ENCODE peak calls at places on chromosomes 16 and 17, in eight cellular contexts. E, G, L, B, M, Y, I and W are unnamed samples.

GRCh38 chr16:88702364-88703210 is 3.6 kb downstream of the RNF166 start:
- DNase-seq in E (no peak), G (no peak), L (no peak), B (peak), M (no peak), Y (no peak), I (no peak), W (no peak)

GRCh38 chr17:83204230-83204725 is 124.9 kb downstream of the METRNL start:
- DNase-seq in E (no peak), G (no peak), L (no peak), B (no peak), M (no peak), Y (no peak), I (no peak), W (no peak)

GRCh38 chr17:83028851-83029250 is 50.6 kb upstream of the METRNL start:
- DNase-seq in E (no peak), G (no peak), L (no peak), B (no peak), M (no peak), Y (no peak), I (no peak), W (peak)

GRCh38 chr17:81329927-81330883 is 35.1 kb upstream of the SLC38A10 start:
- DNase-seq in E (no peak), G (peak), L (no peak), B (no peak), M (no peak), Y (peak), I (no peak), W (no peak)

GRCh38 chr17:31052187-31052889 is 42.4 kb upstream of the NF1 start:
- DNase-seq in E (peak), G (no peak), L (peak), B (no peak), M (peak), Y (no peak), I (peak), W (peak)

GRCh38 chr16:46736695-46737094 is 11.4 kb downstream of the MYLK3 start:
- DNase-seq in E (no peak), G (peak), L (no peak), B (no peak), M (no peak), Y (no peak), I (no peak), W (no peak)

GRCh38 chr17:81314410-81315169 is 19.5 kb upstream of the SLC38A10 start:
- DNase-seq in E (no peak), G (no peak), L (no peak), B (no peak), M (no peak), Y (no peak), I (no peak), W (no peak)

GRCh38 chr16:88619859-88620655 is 18.3 kb upstream of the IL17C start:
- DNase-seq in E (no peak), G (no peak), L (peak), B (no peak), M (no peak), Y (no peak), I (no peak), W (no peak)

GRCh38 chr16:31714899-31715504 is 158.6 kb upstream of the ZNF267 start:
- DNase-seq in E (no peak), G (no peak), L (no peak), B (peak), M (no peak), Y (no peak), I (no peak), W (no peak)

GRCh38 chr17:1834378-1835149 is 4.8 kb downstream of the RPA1 start:
- DNase-seq in E (no peak), G (no peak), L (no peak), B (no peak), M (no peak), Y (no peak), I (no peak), W (no peak)

GRCh38 chr16:2970563-2970962 is 1.4 kb downstream of the PAQR4 start:
- DNase-seq in E (no peak), G (no peak), L (no peak), B (no peak), M (no peak), Y (no peak), I (no peak), W (no peak)

GRCh38 chr17:70855401-70856054 is 686.2 kb downstream of the KCNJ2 start:
- DNase-seq in E (no peak), G (no peak), L (peak), B (no peak), M (no peak), Y (peak), I (no peak), W (no peak)

GRCh38 chr17:39791296-39791992 is 53.7 kb downstream of the GRB7 start:
- DNase-seq in E (no peak), G (no peak), L (no peak), B (no peak), M (no peak), Y (no peak), I (no peak), W (no peak)

GRCh38 chr17:2406271-2406902 is 5.5 kb upstream of the MNT start:
- DNase-seq in E (no peak), G (no peak), L (no peak), B (no peak), M (no peak), Y (no peak), I (no peak), W (no peak)

GRCh38 chr16:2154533-2155090 is 970 bp upstream of the TRAF7 start:
- DNase-seq in E (no peak), G (no peak), L (no peak), B (peak), M (peak), Y (peak), I (no peak), W (no peak)

GRCh38 chr17:29590979-29591736 is 1.7 kb upstream of the GIT1 start:
- DNase-seq in E (no peak), G (peak), L (no peak), B (peak), M (no peak), Y (no peak), I (no peak), W (peak)

GRCh38 chr17:75153854-75154194 is 488 bp downstream of the JPT1 start:
- DNase-seq in E (no peak), G (no peak), L (no peak), B (peak), M (no peak), Y (peak), I (no peak), W (peak)

GRCh38 chr17:57090560-57091185 is 5.6 kb downstream of the AKAP1 start:
- DNase-seq in E (no peak), G (no peak), L (no peak), B (no peak), M (no peak), Y (no peak), I (no peak), W (no peak)

GRCh38 chr16:21169249-21169981 is 10.9 kb downstream of the LDAF1 start:
- DNase-seq in E (no peak), G (no peak), L (no peak), B (no peak), M (no peak), Y (no peak), I (no peak), W (no peak)

GRCh38 chr17:17971431-17972125 is 622 bp downstream of the TOM1L2 start:
- DNase-seq in E (peak), G (peak), L (no peak), B (no peak), M (peak), Y (peak), I (no peak), W (peak)

GRCh38 chr16:79437764-79438728 is 162.5 kb downstream of the MAF start:
- DNase-seq in E (no peak), G (peak), L (no peak), B (no peak), M (no peak), Y (no peak), I (no peak), W (no peak)

GRCh38 chr16:15507299-15507958 is 73.0 kb downstream of the BMERB1 start:
- DNase-seq in E (no peak), G (no peak), L (no peak), B (no peak), M (no peak), Y (no peak), I (no peak), W (no peak)
- TF ChIP-seq CTCF in E (no peak), G (no peak), L (no peak), B (no peak), M (no peak), Y (no peak), I (no peak), W (no peak)

GRCh38 chr17:36931697-36932382 is 5.4 kb upstream of the LHX1 start:
- DNase-seq in E (no peak), G (peak), L (no peak), B (no peak), M (no peak), Y (no peak), I (no peak), W (no peak)

GRCh38 chr17:36934144-36934758 is 3.0 kb upstream of the LHX1 start:
- DNase-seq in E (no peak), G (peak), L (no peak), B (no peak), M (no peak), Y (no peak), I (no peak), W (no peak)

GRCh38 chr17:36934759-36935630 is 2.3 kb upstream of the LHX1 start:
- DNase-seq in E (no peak), G (peak), L (no peak), B (no peak), M (no peak), Y (no peak), I (no peak), W (no peak)

GRCh38 chr17:36932383-36933173 is 4.7 kb upstream of the LHX1 start:
- DNase-seq in E (no peak), G (peak), L (no peak), B (no peak), M (no peak), Y (no peak), I (no peak), W (no peak)

GRCh38 chr17:36933174-36934143 is 3.8 kb upstream of the LHX1 start:
- DNase-seq in E (no peak), G (peak), L (no peak), B (no peak), M (no peak), Y (no peak), I (no peak), W (no peak)
- H3K4me3 ChIP-seq in E (no peak), G (no peak), L (no peak), B (no peak), M (no peak), Y (no peak), I (peak), W (no peak)

DNA sequence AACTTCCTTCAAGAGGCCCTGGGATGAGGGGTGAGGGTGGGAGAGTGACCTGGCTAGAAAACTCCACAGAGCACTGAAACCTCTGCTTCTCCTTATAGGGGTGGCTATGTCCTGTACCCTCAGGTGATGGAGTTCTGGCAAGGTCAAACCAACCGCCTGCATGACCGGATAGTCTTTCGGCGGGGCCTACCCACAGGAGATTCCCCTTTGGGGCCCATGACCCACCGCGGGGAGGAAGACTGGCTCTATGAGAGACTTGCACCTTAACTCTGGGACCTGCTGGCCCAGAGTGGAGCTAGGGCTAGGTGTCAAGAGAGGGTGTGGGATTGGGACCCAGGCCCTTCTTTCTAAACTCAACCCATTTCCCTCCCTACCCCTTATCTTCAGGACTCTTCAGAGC is 5.1 kb downstream of the PNPO start:
- DNase-seq in E (no peak), G (no peak), L (no peak), B (no peak), M (no peak), Y (no peak), I (no peak), W (no peak)
- H3K27ac ChIP-seq in E (peak), G (peak), L (no peak), B (no peak), M (no peak), Y (peak), I (peak), W (no peak)

DNA sequence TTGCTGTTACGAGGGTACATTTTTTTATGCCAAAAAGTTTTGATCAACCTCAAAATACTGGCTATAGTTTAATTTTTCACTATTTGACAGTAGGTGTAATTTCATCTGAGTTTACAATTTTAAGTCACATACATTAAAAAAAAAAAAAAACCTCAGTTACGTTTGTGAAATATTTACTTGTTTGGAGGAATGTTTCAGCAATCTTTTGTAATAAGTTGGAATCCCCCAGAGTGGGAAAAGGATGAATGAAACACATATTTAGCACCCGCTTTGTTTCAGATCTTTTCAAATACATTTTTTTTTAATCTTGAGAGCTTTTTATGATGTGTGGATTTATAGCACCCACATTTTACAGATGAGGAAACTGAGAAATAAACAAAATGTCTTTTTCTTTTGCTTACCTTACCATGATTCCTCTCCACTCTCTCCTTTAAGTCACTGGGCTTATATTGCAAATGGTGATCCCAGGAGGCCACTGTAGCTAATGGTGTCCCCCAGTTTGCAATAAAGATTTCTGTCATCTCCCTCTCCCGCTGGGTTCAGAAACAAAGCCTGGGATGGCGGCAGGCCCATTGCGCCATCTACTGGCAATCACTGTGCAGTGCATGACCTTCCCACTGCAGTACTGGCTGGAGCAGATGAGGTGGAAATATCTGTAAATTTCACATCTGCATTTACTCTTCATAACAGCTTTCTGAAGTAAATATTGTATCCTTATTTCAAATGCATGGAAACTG is 27.7 kb downstream of the TBC1D3B start:
- DNase-seq in E (peak), G (peak), L (peak), B (peak), M (peak), Y (peak), I (no peak), W (peak)
- TF ChIP-seq CTCF in E (peak), G (peak), L (peak), B (peak), M (peak), Y (peak), I (peak), W (peak)